ENCODE peak calls at places on chromosomes 2 and 18, in six cellular contexts. B, F, J, Z, C and L are unnamed samples.

GRCh38 chr2:152525277-152525838 is 190.4 kb downstream of the FMNL2 start:
- DNase-seq in B (no peak), F (no peak), J (no peak), Z (no peak), C (no peak), L (peak; percentile 42)

GRCh38 chr18:23986610-23987359 is 27.8 kb upstream of the TTC39C start:
- DNase-seq in B (no peak), F (no peak), J (no peak), Z (no peak), C (no peak), L (no peak)

GRCh38 chr2:2326053-2326452 is 5.0 kb downstream of the MYT1L start:
- DNase-seq in B (no peak), F (no peak), J (no peak), Z (no peak), C (no peak), L (peak; percentile 65)

GRCh38 chr2:27885246-27885645 is 4.9 kb downstream of the RBKS start:
- DNase-seq in B (no peak), F (no peak), J (no peak), Z (no peak), C (no peak), L (no peak)

GRCh38 chr2:28274911-28275685 is 117.6 kb upstream of the FOSL2 start:
- DNase-seq in B (peak; percentile 92), F (no peak), J (no peak), Z (no peak), C (peak; percentile 99), L (no peak)

GRCh38 chr2:240319221-240319854 is 116.1 kb upstream of the GPC1 start:
- DNase-seq in B (no peak), F (no peak), J (no peak), Z (no peak), C (no peak), L (no peak)

GRCh38 chr18:26794210-26795101 is 71.1 kb downstream of the AQP4 start:
- DNase-seq in B (no peak), F (no peak), J (no peak), Z (no peak), C (no peak), L (no peak)

GRCh38 chr18:52063923-52064322 is 276.1 kb upstream of the DCC start:
- DNase-seq in B (no peak), F (no peak), J (no peak), Z (no peak), C (no peak), L (no peak)

GRCh38 chr2:218003265-218003950 is 613 bp upstream of the TNS1 start:
- DNase-seq in B (peak; percentile 52), F (no peak), J (peak; percentile 62), Z (no peak), C (no peak), L (no peak)

GRCh38 chr2:27960237-27960912 is 69.8 kb downstream of the BABAM2 start:
- DNase-seq in B (peak; percentile 56), F (no peak), J (no peak), Z (no peak), C (no peak), L (no peak)

GRCh38 chr18:33540392-33540791 is 37.6 kb upstream of the ASXL3 start:
- DNase-seq in B (no peak), F (no peak), J (no peak), Z (no peak), C (no peak), L (no peak)

GRCh38 chr2:84925336-84925723 is 19.9 kb downstream of the TMSB10 start:
- DNase-seq in B (no peak), F (no peak), J (no peak), Z (no peak), C (no peak), L (no peak)

GRCh38 chr2:18671363-18671762 is 82.0 kb upstream of the NT5C1B start:
- DNase-seq in B (no peak), F (no peak), J (no peak), Z (no peak), C (no peak), L (no peak)

GRCh38 chr2:25431604-25432003 is 89.9 kb upstream of the DNMT3A start:
- DNase-seq in B (no peak), F (no peak), J (no peak), Z (no peak), C (no peak), L (no peak)

GRCh38 chr2:9178110-9178904 is 28.3 kb upstream of the ASAP2 start:
- DNase-seq in B (no peak), F (no peak), J (no peak), Z (no peak), C (no peak), L (no peak)

GRCh38 chr2:100246163-100247145 is 75.8 kb downstream of the LONRF2 start:
- DNase-seq in B (peak; percentile 74), F (no peak), J (no peak), Z (no peak), C (peak; percentile 9), L (no peak)

GRCh38 chr2:205902899-205903236 is 183.1 kb downstream of the INO80D start:
- DNase-seq in B (no peak), F (no peak), J (no peak), Z (no peak), C (no peak), L (no peak)

GRCh38 chr2:132542953-132543569 is 126.5 kb downstream of the GPR39 start:
- DNase-seq in B (no peak), F (no peak), J (no peak), Z (no peak), C (no peak), L (no peak)

GRCh38 chr2:237464757-237465391 is 22.2 kb upstream of the MLPH start:
- DNase-seq in B (no peak), F (no peak), J (no peak), Z (no peak), C (no peak), L (no peak)

GRCh38 chr2:10389596-10389995 is 58.5 kb downstream of the ODC1 start:
- DNase-seq in B (no peak), F (no peak), J (no peak), Z (no peak), C (no peak), L (no peak)

GRCh38 chr2:131132729-131133128 is 27.6 kb downstream of the PLEKHB2 start:
- DNase-seq in B (no peak), F (no peak), J (no peak), Z (no peak), C (no peak), L (no peak)

GRCh38 chr18:24500766-24501165 is 40.3 kb downstream of the HRH4 start:
- DNase-seq in B (no peak), F (no peak), J (no peak), Z (no peak), C (no peak), L (no peak)

GRCh38 chr18:80149667-80150066 is 40.6 kb downstream of the ADNP2 start:
- DNase-seq in B (no peak), F (no peak), J (no peak), Z (no peak), C (no peak), L (no peak)

GRCh38 chr2:176188218-176188968 is at the start of gene HOXD1:
- DNase-seq in B (no peak), F (peak; percentile 66), J (no peak), Z (no peak), C (no peak), L (peak; percentile 69)

GRCh38 chr2:8253781-8254180 is 428.1 kb upstream of the ID2 start:
- DNase-seq in B (no peak), F (no peak), J (no peak), Z (no peak), C (no peak), L (no peak)

GRCh38 chr2:1068241-1068640 is 117.6 kb downstream of the SNTG2 start:
- DNase-seq in B (no peak), F (no peak), J (no peak), Z (no peak), C (no peak), L (no peak)

GRCh38 chr2:17520761-17521160 is 2.5 kb upstream of the RAD51AP2 start:
- DNase-seq in B (no peak), F (no peak), J (no peak), Z (no peak), C (no peak), L (no peak)

GRCh38 chr18:50469380-50469781 is 90.5 kb upstream of the MAPK4 start:
- DNase-seq in B (no peak), F (no peak), J (peak; percentile 60), Z (no peak), C (no peak), L (peak; percentile 35)

GRCh38 chr2:219230201-219230540 is 565 bp downstream of the ANKZF1 start:
- DNase-seq in B (peak; percentile 76), F (peak; percentile 55), J (no peak), Z (no peak), C (no peak), L (no peak)

GRCh38 chr2:227206406-227206805 is 42.0 kb downstream of the COL4A3 start:
- DNase-seq in B (no peak), F (no peak), J (no peak), Z (no peak), C (no peak), L (no peak)

GRCh38 chr2:229335877-229336346 is 64.8 kb upstream of the PID1 start:
- DNase-seq in B (no peak), F (no peak), J (no peak), Z (no peak), C (no peak), L (no peak)

GRCh38 chr2:127086800-127087737 is 19.9 kb downstream of the BIN1 start:
- DNase-seq in B (peak; percentile 97), F (peak; percentile 86), J (peak; percentile 83), Z (no peak), C (no peak), L (no peak)

GRCh38 chr2:42053791-42054656 is 6.2 kb downstream of the PKDCC start:
- DNase-seq in B (no peak), F (no peak), J (peak; percentile 63), Z (no peak), C (no peak), L (no peak)

GRCh38 chr2:126634273-126634861 is 21.6 kb upstream of the GYPC start:
- DNase-seq in B (peak; percentile 21), F (peak; percentile 37), J (no peak), Z (no peak), C (no peak), L (no peak)